ENCODE peak calls at places on chromosomes 1 and 21, in seven cellular contexts. I, Y, P, D, S, X and U are unnamed samples.

GRCh38 chr1:3799976-3800685 is 3.8 kb upstream of the LRRC47 start:
- DNase-seq in I (no peak), Y (no peak), P (no peak), D (no peak), S (no peak), X (no peak), U (no peak)

GRCh38 chr1:168767885-168768584 is 39.0 kb upstream of the DPT start:
- DNase-seq in I (peak), Y (peak), P (no peak), D (no peak), S (no peak), X (peak), U (no peak)

GRCh38 chr1:234386122-234386521 is 12.9 kb downstream of the COA6 start:
- DNase-seq in I (no peak), Y (no peak), P (no peak), D (no peak), S (no peak), X (no peak), U (no peak)

GRCh38 chr1:215835951-215836350 is 268.8 kb downstream of the KCTD3 start:
- DNase-seq in I (no peak), Y (no peak), P (no peak), D (no peak), S (no peak), X (no peak), U (no peak)

GRCh38 chr21:25929859-25930520 is 195.2 kb downstream of the GABPA start:
- DNase-seq in I (no peak), Y (no peak), P (no peak), D (no peak), S (no peak), X (no peak), U (no peak)

GRCh38 chr1:209652873-209653401 is 712 bp upstream of the LAMB3 start:
- DNase-seq in I (no peak), Y (peak), P (no peak), D (peak), S (no peak), X (peak), U (no peak)

GRCh38 chr1:155938220-155938627 is 3.2 kb upstream of the RXFP4 start:
- DNase-seq in I (no peak), Y (no peak), P (no peak), D (peak), S (no peak), X (no peak), U (no peak)

GRCh38 chr1:231818342-231818741 is 191.8 kb downstream of the DISC1 start:
- DNase-seq in I (no peak), Y (no peak), P (no peak), D (no peak), S (no peak), X (peak), U (no peak)

GRCh38 chr1:193905288-193906085 is 719.1 kb upstream of the B3GALT2 start:
- DNase-seq in I (no peak), Y (no peak), P (no peak), D (peak), S (no peak), X (no peak), U (no peak)

GRCh38 chr1:172107261-172107820 is 266.0 kb downstream of the DNM3 start:
- DNase-seq in I (no peak), Y (no peak), P (no peak), D (no peak), S (no peak), X (no peak), U (no peak)

GRCh38 chr1:116927049-116927798 is 17.5 kb downstream of the PTGFRN start:
- DNase-seq in I (no peak), Y (no peak), P (no peak), D (no peak), S (no peak), X (no peak), U (no peak)

GRCh38 chr1:219128957-219129356 is 44.7 kb upstream of the LYPLAL1 start:
- DNase-seq in I (no peak), Y (no peak), P (no peak), D (no peak), S (no peak), X (no peak), U (no peak)

GRCh38 chr1:4380564-4381168 is 273.7 kb upstream of the AJAP1 start:
- DNase-seq in I (no peak), Y (no peak), P (no peak), D (peak), S (no peak), X (no peak), U (no peak)

GRCh38 chr1:175095069-175095468 is 27.4 kb downstream of the TNN start:
- DNase-seq in I (no peak), Y (no peak), P (no peak), D (no peak), S (no peak), X (no peak), U (no peak)

GRCh38 chr1:60066001-60066400 is 7.6 kb downstream of the C1orf87 start:
- DNase-seq in I (no peak), Y (no peak), P (no peak), D (no peak), S (no peak), X (no peak), U (no peak)

GRCh38 chr1:4020411-4020810 is 120.3 kb upstream of the C1orf174 start:
- DNase-seq in I (no peak), Y (no peak), P (no peak), D (no peak), S (peak), X (no peak), U (no peak)

GRCh38 chr1:232548651-232549050 is 81.3 kb downstream of the SIPA1L2 start:
- DNase-seq in I (no peak), Y (no peak), P (no peak), D (no peak), S (no peak), X (peak), U (no peak)

GRCh38 chr1:55575571-55576279 is 360.6 kb upstream of the USP24 start:
- DNase-seq in I (peak), Y (peak), P (no peak), D (no peak), S (no peak), X (no peak), U (no peak)

GRCh38 chr1:53295295-53295694 is 32.6 kb downstream of the LRP8 start:
- DNase-seq in I (no peak), Y (no peak), P (no peak), D (no peak), S (no peak), X (no peak), U (no peak)

GRCh38 chr1:200332716-200333115 is 77.1 kb downstream of the ZNF281 start:
- DNase-seq in I (no peak), Y (no peak), P (no peak), D (no peak), S (no peak), X (no peak), U (no peak)

GRCh38 chr1:10529096-10529495 is 54.3 kb downstream of the PEX14 start:
- DNase-seq in I (no peak), Y (no peak), P (no peak), D (no peak), S (no peak), X (no peak), U (no peak)

GRCh38 chr1:91015358-91015780 is 6.5 kb downstream of the ZNF644 start:
- DNase-seq in I (no peak), Y (no peak), P (no peak), D (no peak), S (no peak), X (no peak), U (no peak)

GRCh38 chr1:151165281-151165737 is 393 bp downstream of the LYSMD1 start:
- DNase-seq in I (peak), Y (peak), P (no peak), D (peak), S (peak), X (peak), U (peak)

GRCh38 chr21:35607406-35607805 is 452.9 kb downstream of the SETD4 start:
- DNase-seq in I (no peak), Y (no peak), P (no peak), D (no peak), S (no peak), X (no peak), U (no peak)

GRCh38 chr1:20590313-20590777 is 1.4 kb downstream of the CDA start:
- DNase-seq in I (no peak), Y (peak), P (no peak), D (peak), S (no peak), X (no peak), U (no peak)

GRCh38 chr1:89989791-89990190 is 5.1 kb upstream of the ZNF326 start:
- DNase-seq in I (no peak), Y (peak), P (no peak), D (no peak), S (no peak), X (no peak), U (no peak)

GRCh38 chr1:209405183-209405823 is 178.2 kb upstream of the CAMK1G start:
- DNase-seq in I (no peak), Y (no peak), P (no peak), D (no peak), S (no peak), X (no peak), U (no peak)

GRCh38 chr1:197466813-197467212 is 198.8 kb downstream of the CRB1 start:
- DNase-seq in I (no peak), Y (no peak), P (no peak), D (no peak), S (no peak), X (no peak), U (no peak)

GRCh38 chr1:179747611-179748010 is 4.5 kb downstream of the FAM163A start:
- DNase-seq in I (no peak), Y (no peak), P (no peak), D (no peak), S (no peak), X (no peak), U (no peak)

GRCh38 chr21:28269173-28269572 is 723.5 kb downstream of the LTN1 start:
- DNase-seq in I (no peak), Y (no peak), P (no peak), D (no peak), S (no peak), X (no peak), U (no peak)

GRCh38 chr1:12172042-12172851 is 5.5 kb downstream of the TNFRSF1B start:
- DNase-seq in I (no peak), Y (no peak), P (no peak), D (no peak), S (no peak), X (no peak), U (no peak)

GRCh38 chr1:18009061-18009728 is 98.4 kb upstream of the IGSF21 start:
- DNase-seq in I (no peak), Y (no peak), P (no peak), D (no peak), S (no peak), X (no peak), U (no peak)

GRCh38 chr1:22239378-22239777 is 96.5 kb upstream of the WNT4 start:
- DNase-seq in I (no peak), Y (peak), P (no peak), D (no peak), S (no peak), X (no peak), U (no peak)

GRCh38 chr1:206589206-206589605 is 23.1 kb downstream of the EIF2D start:
- DNase-seq in I (peak), Y (no peak), P (no peak), D (no peak), S (no peak), X (peak), U (peak)

GRCh38 chr1:12016182-12016581 is 3.1 kb upstream of the MIIP start:
- DNase-seq in I (no peak), Y (no peak), P (no peak), D (no peak), S (no peak), X (no peak), U (no peak)

GRCh38 chr1:31183927-31184554 is 55.6 kb downstream of the NKAIN1 start:
- DNase-seq in I (no peak), Y (peak), P (no peak), D (peak), S (no peak), X (no peak), U (no peak)

DNA sequence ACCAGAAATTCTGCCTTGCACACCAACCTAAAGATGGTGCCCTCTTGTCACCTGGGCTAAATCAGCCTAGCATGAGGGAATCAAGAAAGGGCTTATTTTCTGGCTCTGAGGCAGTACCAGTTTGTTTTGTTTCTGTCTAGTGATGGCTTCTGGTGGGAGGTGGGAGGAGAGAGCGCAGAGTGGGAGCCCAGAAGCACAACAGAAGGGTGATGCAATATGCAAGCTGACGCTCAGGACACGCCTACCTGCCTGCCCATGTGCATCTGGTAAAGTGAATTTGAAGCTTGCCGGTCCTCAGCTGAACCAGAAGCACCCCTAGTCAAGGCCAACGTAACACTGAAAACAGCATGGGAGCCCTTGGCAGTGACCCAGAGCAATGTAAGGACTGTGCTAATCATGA is 138.4 kb upstream of the TIAM1 start:
- DNase-seq in I (no peak), Y (no peak), P (no peak), D (no peak), S (no peak), X (no peak), U (no peak)
- TF ChIP-seq POLR2A in I (no peak), Y (no peak), P (no peak), D (no peak), S (no peak), X (no peak), U (no peak)

DNA sequence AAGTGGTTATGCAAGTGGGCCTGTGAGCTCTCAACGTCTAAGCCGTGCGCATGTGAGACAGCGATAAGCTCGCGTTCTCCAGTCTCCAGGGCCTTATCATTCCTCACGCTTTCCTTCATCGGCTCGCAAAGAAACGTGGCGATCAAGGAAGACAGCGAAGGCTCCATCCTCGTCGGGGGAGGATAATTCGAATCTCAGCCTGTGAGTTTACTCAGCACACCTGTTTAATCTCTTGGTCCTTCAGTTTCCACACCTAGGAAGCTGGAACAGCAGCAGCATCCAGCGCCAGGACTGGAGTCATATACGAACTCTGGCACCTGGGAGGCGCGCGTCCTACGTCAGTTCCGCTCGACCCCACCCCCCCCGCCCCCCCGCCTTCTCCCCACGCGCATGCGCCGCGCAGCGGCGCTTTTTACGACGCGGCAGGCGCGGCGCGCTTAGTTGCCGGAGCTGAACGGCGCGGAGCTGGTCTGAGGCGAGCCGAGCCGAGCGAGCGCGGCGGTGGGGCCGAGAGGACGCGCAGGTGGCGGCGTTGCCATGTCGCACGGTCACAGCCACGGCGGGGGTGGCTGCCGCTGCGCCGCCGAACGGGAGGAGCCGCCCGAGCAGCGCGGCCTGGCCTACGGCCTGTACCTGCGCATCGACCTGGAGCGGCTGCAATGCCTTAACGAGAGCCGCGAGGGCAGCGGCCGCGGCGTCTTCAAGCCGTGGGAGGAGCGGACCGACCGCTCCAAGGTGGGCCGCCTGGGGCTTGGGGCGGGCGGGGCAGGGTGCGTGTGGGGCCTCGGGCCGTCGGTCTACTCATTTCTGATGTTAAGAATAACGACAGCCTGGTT is at the start of gene PITHD1:
- DNase-seq in I (peak), Y (peak), P (no peak), D (peak), S (no peak), X (peak), U (peak)
- TF ChIP-seq POLR2A in I (peak), Y (peak), P (peak), D (peak), S (no peak), X (peak), U (peak)

GRCh38 chr21:46385846-46386725 is 62.1 kb downstream of the PCNT start:
- DNase-seq in I (no peak), Y (no peak), P (no peak), D (no peak), S (no peak), X (no peak), U (no peak)
- TF ChIP-seq POLR2A in I (no peak), Y (no peak), P (no peak), D (no peak), S (no peak), X (no peak), U (no peak)

DNA sequence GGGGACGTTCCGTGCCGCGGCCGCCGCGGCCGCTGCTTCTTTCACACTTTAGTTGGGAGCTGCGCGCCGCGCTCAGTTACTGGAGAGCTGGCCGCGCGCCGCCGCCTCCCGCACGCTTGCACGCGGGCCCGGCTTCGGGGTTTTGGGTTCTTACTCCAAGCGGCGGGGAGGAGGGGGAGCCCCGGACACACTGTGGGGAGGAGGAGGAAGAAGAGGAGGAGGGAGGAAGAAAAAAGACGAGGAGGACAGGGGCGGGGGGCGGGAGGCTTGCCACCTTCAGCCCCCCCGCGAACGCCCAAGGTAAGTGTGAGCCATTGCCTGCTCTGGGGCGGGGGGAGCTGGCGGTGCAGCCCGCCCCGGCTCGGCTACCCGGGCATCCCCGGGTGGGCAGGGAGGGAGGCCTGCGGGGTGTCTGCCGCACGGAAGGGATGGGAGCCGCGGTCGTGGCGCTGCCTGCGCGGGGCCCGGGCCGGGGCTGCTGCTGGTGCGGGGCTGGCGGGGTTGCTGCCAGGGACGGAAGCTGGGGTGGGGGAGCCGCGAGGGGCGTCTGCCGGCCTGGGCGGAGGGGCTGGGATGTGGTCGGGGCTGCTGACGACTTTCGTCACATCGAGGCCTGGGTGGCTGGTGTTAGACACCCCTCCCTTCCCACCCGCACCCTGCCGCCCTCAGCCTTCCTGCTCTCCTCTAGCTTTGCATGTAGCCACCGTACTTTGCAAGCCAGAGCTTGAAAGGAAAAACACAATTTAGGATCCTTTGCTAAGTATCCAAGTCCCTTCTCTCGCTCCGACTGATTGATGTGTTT is 441 bp downstream of the C1orf21 start:
- DNase-seq in I (peak), Y (peak), P (no peak), D (peak), S (no peak), X (peak), U (peak)
- TF ChIP-seq POLR2A in I (no peak), Y (peak), P (peak), D (no peak), S (no peak), X (no peak), U (no peak)

GRCh38 chr1:101181930-101182329 is 54.9 kb upstream of the S1PR1 start:
- DNase-seq in I (peak), Y (no peak), P (no peak), D (no peak), S (no peak), X (peak), U (no peak)

GRCh38 chr1:101178341-101178687 is 58.5 kb upstream of the S1PR1 start:
- DNase-seq in I (no peak), Y (no peak), P (no peak), D (no peak), S (no peak), X (no peak), U (no peak)

GRCh38 chr1:101175474-101175873 is 61.3 kb upstream of the S1PR1 start:
- DNase-seq in I (no peak), Y (no peak), P (no peak), D (no peak), S (no peak), X (no peak), U (no peak)

GRCh38 chr1:101175886-101176285 is 60.9 kb upstream of the S1PR1 start:
- DNase-seq in I (no peak), Y (no peak), P (no peak), D (no peak), S (no peak), X (no peak), U (no peak)

GRCh38 chr1:101178688-101179491 is 57.9 kb upstream of the S1PR1 start:
- DNase-seq in I (no peak), Y (no peak), P (no peak), D (no peak), S (no peak), X (no peak), U (no peak)
- TF ChIP-seq POLR2A in I (no peak), Y (no peak), P (no peak), D (no peak), S (no peak), X (no peak), U (no peak)

GRCh38 chr1:26452459-26453183 is 19.6 kb upstream of the HMGN2 start:
- DNase-seq in I (no peak), Y (no peak), P (no peak), D (no peak), S (no peak), X (no peak), U (no peak)
- TF ChIP-seq POLR2A in I (no peak), Y (no peak), P (no peak), D (no peak), S (no peak), X (no peak), U (no peak)

GRCh38 chr1:217661407-217661806 is 30.3 kb downstream of the SPATA17 start:
- DNase-seq in I (no peak), Y (no peak), P (no peak), D (no peak), S (no peak), X (no peak), U (no peak)

GRCh38 chr1:217660353-217661062 is 29.4 kb downstream of the SPATA17 start:
- DNase-seq in I (no peak), Y (no peak), P (no peak), D (peak), S (no peak), X (no peak), U (peak)
- TF ChIP-seq POLR2A in I (no peak), Y (no peak), P (no peak), D (no peak), S (no peak), X (no peak), U (no peak)

DNA sequence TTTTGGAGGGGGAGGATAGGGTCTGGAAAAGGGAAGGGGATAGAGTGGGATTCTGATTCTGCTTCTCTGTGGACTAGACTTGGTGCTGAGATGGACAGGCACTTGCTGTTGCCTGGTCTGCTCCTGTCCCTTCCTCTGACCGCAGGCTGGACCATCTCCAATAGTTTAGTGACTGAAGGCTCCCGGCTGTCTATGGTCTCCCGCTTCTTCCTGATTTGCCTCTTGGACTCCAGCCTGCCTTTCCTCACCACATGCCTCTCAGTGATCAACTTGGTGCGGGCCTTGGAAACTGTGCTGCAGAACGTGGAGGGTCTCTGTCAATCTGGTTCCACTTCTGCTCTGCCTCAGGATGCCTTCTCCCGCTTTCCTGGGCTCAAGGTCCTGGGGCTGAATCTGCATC is 6.3 kb upstream of the ZSCAN20 start:
- DNase-seq in I (no peak), Y (peak), P (no peak), D (no peak), S (no peak), X (peak), U (no peak)
- TF ChIP-seq POLR2A in I (no peak), Y (no peak), P (no peak), D (no peak), S (no peak), X (no peak), U (no peak)